ENCODE peak calls at places on chromosomes 7 and 10, in ten cellular contexts. Z is lower leg skin, T is heart left ventricle, B is endothelial cell, P is adrenal gland, X is WTC11, R is GM12865, I is psoas muscle, G is HFFc6, J is progenitor cell of endocrine pancreas. M is an unnamed sample.

GRCh38 chr7:76189276-76189675 is 12.4 kb upstream of the SRRM3 start:
- DNase-seq in Z (no peak), T (no peak), B (no peak), P (no peak), X (no peak), R (no peak), I (no peak), G (no peak), J (no peak), M (no peak)

GRCh38 chr7:76151932-76152331 is 49.8 kb upstream of the SRRM3 start:
- DNase-seq in Z (no peak), T (no peak), B (no peak), P (no peak), X (no peak), R (no peak), I (no peak), G (no peak), J (no peak), M (no peak)

GRCh38 chr10:78747366-78747955 is 321.3 kb upstream of the ZMIZ1 start:
- DNase-seq in Z (no peak), T (no peak), B (no peak), P (no peak), X (no peak), R (no peak), I (no peak), G (no peak), J (no peak), M (no peak)

GRCh38 chr7:5572439-5572838 is 148.8 kb upstream of the TNRC18 start:
- DNase-seq in Z (no peak), T (no peak), B (no peak), P (no peak), X (no peak), R (no peak), I (no peak), G (no peak), J (no peak), M (no peak)

GRCh38 chr7:101347477-101347876 is 15.2 kb upstream of the COL26A1 start:
- DNase-seq in Z (no peak), T (no peak), B (no peak), P (no peak), X (no peak), R (no peak), I (no peak), G (no peak), J (no peak), M (no peak)

GRCh38 chr7:4715385-4715770 is 33.3 kb downstream of the FOXK1 start:
- DNase-seq in Z (peak), T (peak), B (no peak), P (peak), X (no peak), R (no peak), I (peak), G (no peak), J (no peak), M (no peak)

GRCh38 chr7:372939-373791 is 83.2 kb downstream of the FOXL3 start:
- DNase-seq in Z (no peak), T (peak), B (no peak), P (peak), X (peak), R (no peak), I (peak), G (no peak), J (peak), M (peak)

GRCh38 chr7:91201731-91202130 is 62.5 kb upstream of the FZD1 start:
- DNase-seq in Z (no peak), T (no peak), B (no peak), P (no peak), X (no peak), R (no peak), I (no peak), G (no peak), J (no peak), M (no peak)

GRCh38 chr7:99141756-99142726 is 1.9 kb downstream of the SMURF1 start:
- DNase-seq in Z (peak), T (peak), B (peak), P (peak), X (peak), R (peak), I (peak), G (peak), J (no peak), M (peak)

GRCh38 chr10:11358046-11358445 is 253.4 kb downstream of the USP6NL start:
- DNase-seq in Z (no peak), T (no peak), B (no peak), P (no peak), X (no peak), R (no peak), I (no peak), G (no peak), J (no peak), M (no peak)

GRCh38 chr10:97765201-97765600 is 6.6 kb downstream of the SFRP5 start:
- DNase-seq in Z (no peak), T (no peak), B (no peak), P (no peak), X (no peak), R (no peak), I (no peak), G (no peak), J (no peak), M (no peak)

GRCh38 chr7:51024867-51025266 is 242.2 kb upstream of the GRB10 start:
- DNase-seq in Z (no peak), T (no peak), B (no peak), P (no peak), X (no peak), R (no peak), I (no peak), G (no peak), J (peak), M (no peak)

GRCh38 chr7:90309872-90310271 is 11.2 kb downstream of the FAM237B start:
- DNase-seq in Z (no peak), T (no peak), B (no peak), P (no peak), X (no peak), R (no peak), I (no peak), G (no peak), J (no peak), M (no peak)

GRCh38 chr7:70434376-70434775 is 697.6 kb upstream of the GALNT17 start:
- DNase-seq in Z (no peak), T (no peak), B (no peak), P (no peak), X (no peak), R (no peak), I (no peak), G (no peak), J (no peak), M (no peak)

GRCh38 chr10:33151344-33151864 is 183.1 kb downstream of the NRP1 start:
- DNase-seq in Z (no peak), T (no peak), B (no peak), P (no peak), X (no peak), R (peak), I (no peak), G (no peak), J (no peak), M (no peak)

GRCh38 chr7:131302453-131302852 is 25.2 kb upstream of the MKLN1 start:
- DNase-seq in Z (no peak), T (no peak), B (no peak), P (no peak), X (no peak), R (no peak), I (no peak), G (no peak), J (no peak), M (no peak)

GRCh38 chr7:85041599-85042216 is 145.1 kb downstream of the SEMA3D start:
- DNase-seq in Z (peak), T (peak), B (peak), P (peak), X (peak), R (peak), I (peak), G (peak), J (peak), M (peak)

GRCh38 chr10:96501985-96502384 is 11.7 kb downstream of the TLL2 start:
- DNase-seq in Z (no peak), T (no peak), B (no peak), P (no peak), X (no peak), R (no peak), I (no peak), G (peak), J (no peak), M (no peak)

GRCh38 chr7:1555046-1555812 is 776 bp downstream of the TMEM184A start:
- DNase-seq in Z (no peak), T (peak), B (no peak), P (peak), X (peak), R (no peak), I (peak), G (peak), J (no peak), M (peak)

GRCh38 chr10:98254234-98254858 is 13.6 kb downstream of the LOXL4 start:
- DNase-seq in Z (no peak), T (no peak), B (no peak), P (no peak), X (no peak), R (no peak), I (no peak), G (no peak), J (no peak), M (no peak)

GRCh38 chr7:122155566-122155965 is 11.5 kb upstream of the AASS start:
- DNase-seq in Z (no peak), T (no peak), B (no peak), P (no peak), X (no peak), R (no peak), I (no peak), G (peak), J (no peak), M (no peak)

GRCh38 chr10:93437946-93438795 is 44.0 kb downstream of the MYOF start:
- DNase-seq in Z (no peak), T (no peak), B (peak), P (no peak), X (no peak), R (no peak), I (no peak), G (peak), J (no peak), M (no peak)

GRCh38 chr10:60434418-60435046 is 44.9 kb upstream of the ANK3 start:
- DNase-seq in Z (peak), T (peak), B (peak), P (peak), X (peak), R (peak), I (no peak), G (peak), J (no peak), M (no peak)

GRCh38 chr10:31620236-31621151 is 301.5 kb downstream of the ZEB1 start:
- DNase-seq in Z (peak), T (peak), B (peak), P (no peak), X (peak), R (peak), I (peak), G (peak), J (no peak), M (no peak)
- TF ChIP-seq CTCF in Z (no peak), T (peak), B (no peak), P (no peak), X (peak), R (peak), I (no peak), G (peak), J (no peak), M (no peak)

GRCh38 chr10:119302172-119302571 is 94.8 kb downstream of the GRK5 start:
- DNase-seq in Z (no peak), T (peak), B (no peak), P (no peak), X (no peak), R (no peak), I (no peak), G (no peak), J (no peak), M (no peak)

GRCh38 chr10:119297207-119297968 is 90.0 kb downstream of the GRK5 start:
- DNase-seq in Z (no peak), T (peak), B (no peak), P (no peak), X (no peak), R (no peak), I (no peak), G (no peak), J (no peak), M (no peak)

GRCh38 chr10:119298788-119299187 is 91.4 kb downstream of the GRK5 start:
- DNase-seq in Z (no peak), T (peak), B (no peak), P (no peak), X (no peak), R (no peak), I (no peak), G (no peak), J (no peak), M (no peak)

GRCh38 chr10:119301397-119301796 is 94.0 kb downstream of the GRK5 start:
- DNase-seq in Z (no peak), T (peak), B (no peak), P (no peak), X (no peak), R (peak), I (no peak), G (no peak), J (no peak), M (no peak)

GRCh38 chr10:119299531-119299930 is 92.2 kb downstream of the GRK5 start:
- DNase-seq in Z (no peak), T (peak), B (no peak), P (no peak), X (no peak), R (peak), I (no peak), G (peak), J (no peak), M (no peak)
- TF ChIP-seq CTCF in Z (no peak), T (no peak), B (no peak), P (no peak), X (no peak), R (no peak), I (no peak), G (no peak), J (no peak), M (no peak)

GRCh38 chr7:95843286-95843685 is 70.9 kb downstream of the DYNC1I1 start:
- DNase-seq in Z (no peak), T (no peak), B (no peak), P (no peak), X (no peak), R (peak), I (no peak), G (no peak), J (no peak), M (no peak)

GRCh38 chr7:95847061-95847460 is 74.7 kb downstream of the DYNC1I1 start:
- DNase-seq in Z (no peak), T (no peak), B (no peak), P (no peak), X (no peak), R (no peak), I (no peak), G (no peak), J (no peak), M (no peak)

GRCh38 chr7:95845007-95845406 is 72.7 kb downstream of the DYNC1I1 start:
- DNase-seq in Z (no peak), T (no peak), B (no peak), P (no peak), X (no peak), R (peak), I (no peak), G (no peak), J (no peak), M (no peak)

DNA sequence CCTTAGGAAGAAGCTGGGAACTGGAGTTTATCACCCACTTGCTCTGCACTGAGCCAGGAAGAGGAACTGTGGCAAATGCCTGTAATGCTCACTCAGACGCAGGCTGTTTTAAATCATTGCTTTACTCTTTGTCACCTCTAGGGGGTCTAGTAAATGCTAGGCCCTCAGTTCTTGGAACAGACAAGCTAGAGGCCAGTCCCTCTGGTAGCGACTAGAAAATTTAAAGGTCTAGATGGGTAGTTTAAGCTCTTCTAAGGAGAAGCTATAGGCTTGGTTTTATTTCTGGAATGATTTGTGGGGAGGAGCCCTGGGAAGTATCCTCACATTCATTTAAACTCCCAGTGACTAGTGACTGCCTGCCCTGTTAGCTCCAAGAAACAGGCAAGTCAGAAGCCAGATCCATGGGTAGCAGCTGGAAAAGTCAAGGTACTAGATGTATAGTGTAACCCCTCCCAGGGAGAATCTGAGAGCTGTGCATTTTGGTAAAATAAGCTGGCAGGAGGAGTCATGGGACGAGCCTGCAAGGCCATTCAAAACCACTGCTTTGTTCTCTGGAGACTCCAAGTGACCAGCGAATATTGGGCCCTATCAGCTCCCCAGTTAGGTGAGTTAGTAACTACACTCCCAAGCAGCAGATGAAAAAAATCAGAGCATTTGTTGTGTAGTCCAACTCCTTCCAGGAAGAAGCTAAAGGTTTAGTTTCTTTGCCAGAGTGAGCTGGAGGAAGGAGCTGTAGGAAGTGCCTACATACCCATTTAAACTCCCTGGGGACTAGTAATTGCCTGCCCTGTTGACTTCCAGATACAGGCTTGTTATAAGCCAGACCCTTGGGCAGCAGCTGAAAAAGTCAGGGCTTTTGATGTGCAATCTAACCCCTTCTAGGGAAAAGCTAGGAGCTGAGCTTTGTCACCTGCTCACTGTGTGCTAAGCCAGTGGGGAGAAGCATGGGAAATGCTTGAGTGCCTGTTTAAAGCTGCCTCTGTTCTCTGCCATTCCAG is 68.9 kb downstream of the DYNC1I1 start:
- DNase-seq in Z (no peak), T (no peak), B (no peak), P (no peak), X (no peak), R (peak), I (no peak), G (no peak), J (no peak), M (no peak)
- TF ChIP-seq CTCF in Z (no peak), T (no peak), B (peak), P (no peak), X (peak), R (peak), I (no peak), G (peak), J (peak), M (peak)

DNA sequence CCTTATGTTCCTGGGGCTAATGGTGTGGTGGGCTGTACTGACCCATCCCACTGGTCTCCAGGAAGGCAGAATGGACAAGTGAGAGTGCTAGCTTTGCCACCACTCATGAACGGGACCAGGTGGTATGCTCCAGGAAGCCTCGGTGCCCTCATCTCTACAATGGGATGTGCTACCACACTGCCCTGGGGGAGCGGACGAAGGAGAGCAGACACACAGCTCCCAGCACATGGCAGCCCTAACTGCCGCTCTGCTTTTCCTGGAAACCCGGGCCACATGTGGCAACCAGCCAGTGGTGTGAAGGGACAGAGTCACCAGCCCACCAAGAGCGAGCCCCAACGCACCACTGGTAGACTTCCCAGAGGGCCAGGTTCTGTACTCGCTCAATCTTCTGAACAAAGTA is 35.8 kb downstream of the PARP12 start:
- DNase-seq in Z (no peak), T (no peak), B (no peak), P (no peak), X (no peak), R (no peak), I (no peak), G (no peak), J (no peak), M (no peak)
- TF ChIP-seq CTCF in Z (no peak), T (no peak), B (no peak), P (no peak), X (no peak), R (no peak), I (no peak), G (no peak), J (no peak), M (no peak)

GRCh38 chr7:74185636-74186035 is 11.5 kb downstream of the EIF4H start:
- DNase-seq in Z (no peak), T (no peak), B (no peak), P (no peak), X (no peak), R (no peak), I (no peak), G (no peak), J (no peak), M (no peak)

GRCh38 chr7:74182453-74183090 is 8.4 kb downstream of the EIF4H start:
- DNase-seq in Z (no peak), T (no peak), B (no peak), P (no peak), X (no peak), R (no peak), I (no peak), G (no peak), J (no peak), M (no peak)

GRCh38 chr7:74183142-74183541 is 9.0 kb downstream of the EIF4H start:
- DNase-seq in Z (no peak), T (no peak), B (no peak), P (no peak), X (no peak), R (no peak), I (no peak), G (no peak), J (no peak), M (no peak)

GRCh38 chr7:74185016-74185415 is 10.9 kb downstream of the EIF4H start:
- DNase-seq in Z (no peak), T (no peak), B (no peak), P (no peak), X (no peak), R (no peak), I (no peak), G (no peak), J (no peak), M (no peak)

DNA sequence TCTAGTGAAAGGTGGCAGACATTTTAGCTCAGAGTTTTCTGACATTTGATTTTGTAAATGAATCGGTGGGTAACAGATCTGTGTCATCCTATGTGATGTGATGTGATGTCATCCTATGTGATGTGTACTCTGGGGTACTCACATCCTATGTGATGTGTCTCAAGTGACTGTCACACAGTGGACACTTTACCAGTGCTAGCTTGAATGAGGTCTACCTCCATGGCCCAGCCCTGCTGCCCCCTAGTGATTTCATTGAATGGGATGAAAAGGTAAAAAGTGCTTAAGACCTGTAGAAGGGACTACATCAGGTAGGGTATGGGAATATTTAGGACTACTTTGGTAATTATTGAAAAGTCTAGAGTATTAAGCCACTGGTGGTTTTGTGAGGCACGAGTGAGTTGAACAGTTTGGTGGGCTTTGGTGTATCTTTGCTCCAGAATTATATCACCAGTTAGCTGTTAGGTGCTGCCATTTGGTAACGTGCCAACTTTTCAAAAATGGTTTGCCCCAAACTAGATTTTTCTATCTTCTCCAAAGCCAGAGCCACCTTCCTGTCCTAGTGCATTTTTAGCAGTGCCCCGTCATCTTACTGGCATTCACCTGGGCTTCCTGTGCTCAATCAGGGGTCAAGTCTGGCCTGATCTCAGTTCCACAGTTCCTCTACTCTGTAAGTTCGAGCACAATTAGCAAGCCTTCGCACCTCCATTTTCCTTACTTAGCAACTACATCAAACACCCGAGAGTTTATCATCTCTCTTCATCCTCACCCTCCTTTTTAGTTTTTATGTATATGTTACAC is 9.7 kb downstream of the EIF4H start:
- DNase-seq in Z (no peak), T (no peak), B (no peak), P (no peak), X (peak), R (peak), I (no peak), G (no peak), J (no peak), M (no peak)
- TF ChIP-seq CTCF in Z (no peak), T (no peak), B (no peak), P (peak), X (no peak), R (peak), I (peak), G (peak), J (peak), M (no peak)

M was measured in glutamatergic neuron.